ENCODE peak calls at places on chromosomes 13 and 19, in four cellular contexts. P is GM13977, J is AG04450, D is fibroblast of lung. K is an unnamed sample.

GRCh38 chr13:98977568-98978270 is at the start of gene DOCK9:
- DNase-seq in P (no peak), D (peak; percentile 83), J (no peak), K (no peak)

GRCh38 chr13:111964411-111965035 is 102.4 kb upstream of the SOX1 start:
- DNase-seq in P (no peak), D (no peak), J (no peak), K (no peak)

GRCh38 chr13:93724187-93724586 is 497.6 kb downstream of the GPC6 start:
- DNase-seq in J (no peak), P (no peak), D (no peak), K (no peak)

GRCh38 chr13:21934309-21934708 is 263.4 kb downstream of the FGF9 start:
- DNase-seq in J (no peak), P (no peak), D (no peak), K (no peak)

GRCh38 chr13:48731957-48732569 is 78.3 kb downstream of the CYSLTR2 start:
- DNase-seq in P (peak; percentile 31), J (no peak), D (no peak), K (peak; percentile 25)

GRCh38 chr13:111042661-111043226 is 72.4 kb upstream of the ARHGEF7 start:
- DNase-seq in D (no peak), J (no peak), P (no peak), K (no peak)

GRCh38 chr13:100195568-100195967 is 106.7 kb downstream of the PCCA start:
- DNase-seq in P (no peak), D (no peak), J (no peak), K (no peak)

GRCh38 chr19:11337080-11337479 is 2.4 kb downstream of the RAB3D start:
- DNase-seq in P (no peak), D (no peak), J (no peak), K (no peak)

GRCh38 chr13:48983331-48983730 is 7.6 kb downstream of the FNDC3A start:
- DNase-seq in J (no peak), P (no peak), D (no peak), K (no peak)

GRCh38 chr13:79258489-79258888 is 147.6 kb downstream of the RBM26 start:
- DNase-seq in D (no peak), J (no peak), P (no peak), K (no peak)

GRCh38 chr19:58578430-58578925 is 5.3 kb upstream of the MZF1 start:
- DNase-seq in P (peak; percentile 41), J (no peak), D (no peak), K (no peak)

GRCh38 chr19:6663236-6664187 is 6.4 kb downstream of the TNFSF14 start:
- DNase-seq in D (peak; percentile 6), P (no peak), J (no peak), K (no peak)

GRCh38 chr19:51366999-51367564 is 894 bp upstream of the ETFB start:
- DNase-seq in P (no peak), D (no peak), J (no peak), K (peak; percentile 60)

GRCh38 chr19:15466851-15467733 is 2.7 kb upstream of the RASAL3 start:
- DNase-seq in D (peak; percentile 79), J (peak; percentile 32), P (peak; percentile 62), K (no peak)

GRCh38 chr13:99662678-99663077 is 161.4 kb downstream of the TM9SF2 start:
- DNase-seq in J (no peak), D (no peak), P (no peak), K (no peak)

GRCh38 chr19:10855879-10856522 is 7.8 kb downstream of the C19orf38 start:
- DNase-seq in D (no peak), J (no peak), P (peak; percentile 6), K (no peak)

GRCh38 chr19:45400192-45400591 is 4.7 kb downstream of the PPP1R13L start:
- DNase-seq in P (no peak), J (no peak), D (no peak), K (no peak)

GRCh38 chr19:1671716-1672037 is 19.3 kb upstream of the TCF3 start:
- DNase-seq in D (no peak), J (no peak), P (no peak), K (no peak)

GRCh38 chr19:33429891-33430673 is 56.6 kb downstream of the CEBPG start:
- DNase-seq in P (no peak), J (no peak), D (no peak), K (no peak)

GRCh38 chr13:66835040-66835628 is 395.0 kb downstream of the PCDH9 start:
- DNase-seq in P (no peak), J (peak; percentile 1), D (peak; percentile 39), K (no peak)

GRCh38 chr13:67408823-67409222 is 178.7 kb upstream of the PCDH9 start:
- DNase-seq in P (no peak), J (no peak), D (no peak), K (no peak)

GRCh38 chr19:4723465-4724251 is at the start of gene DPP9:
- DNase-seq in D (peak; percentile 98), J (peak; percentile 96), P (peak; percentile 100), K (peak; percentile 92)
- TF ChIP-seq CTCF in D (no peak), J (peak; percentile 31), P (peak; percentile 21), K (no peak)

GRCh38 chr13:44734204-44734707 is 158.1 kb upstream of the TSC22D1 start:
- DNase-seq in D (peak; percentile 64), J (peak; percentile 11), P (no peak), K (no peak)

GRCh38 chr13:44739539-44739938 is 163.4 kb upstream of the TSC22D1 start:
- DNase-seq in J (no peak), P (no peak), D (no peak), K (no peak)

GRCh38 chr13:44738463-44738862 is 162.3 kb upstream of the TSC22D1 start:
- DNase-seq in J (no peak), D (no peak), P (no peak), K (no peak)

GRCh38 chr13:44735806-44736205 is 159.7 kb upstream of the TSC22D1 start:
- DNase-seq in D (no peak), J (no peak), P (no peak), K (no peak)

DNA sequence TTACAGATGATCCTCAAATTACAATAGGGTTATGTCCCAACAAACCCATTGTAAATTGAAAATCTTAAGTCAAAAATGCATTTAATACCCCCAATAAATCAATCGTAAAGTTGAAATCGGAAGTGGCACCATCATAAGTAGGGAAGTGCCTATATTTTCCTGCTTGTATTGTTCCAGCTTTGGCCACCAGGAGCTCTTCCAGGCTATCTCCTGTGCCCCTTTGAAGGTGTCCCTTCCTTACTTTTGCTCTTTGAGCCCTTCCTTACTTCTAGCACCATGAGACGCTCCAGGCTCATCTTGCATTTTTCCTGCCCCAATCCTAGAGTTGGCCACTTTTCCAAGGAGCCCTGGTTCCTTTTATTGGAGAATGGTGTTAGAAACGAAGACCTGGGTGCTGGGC is 163.0 kb upstream of the TSC22D1 start:
- DNase-seq in P (no peak), J (no peak), D (no peak), K (no peak)
- TF ChIP-seq CTCF in P (no peak), J (peak; percentile 23), D (no peak), K (no peak)

DNA sequence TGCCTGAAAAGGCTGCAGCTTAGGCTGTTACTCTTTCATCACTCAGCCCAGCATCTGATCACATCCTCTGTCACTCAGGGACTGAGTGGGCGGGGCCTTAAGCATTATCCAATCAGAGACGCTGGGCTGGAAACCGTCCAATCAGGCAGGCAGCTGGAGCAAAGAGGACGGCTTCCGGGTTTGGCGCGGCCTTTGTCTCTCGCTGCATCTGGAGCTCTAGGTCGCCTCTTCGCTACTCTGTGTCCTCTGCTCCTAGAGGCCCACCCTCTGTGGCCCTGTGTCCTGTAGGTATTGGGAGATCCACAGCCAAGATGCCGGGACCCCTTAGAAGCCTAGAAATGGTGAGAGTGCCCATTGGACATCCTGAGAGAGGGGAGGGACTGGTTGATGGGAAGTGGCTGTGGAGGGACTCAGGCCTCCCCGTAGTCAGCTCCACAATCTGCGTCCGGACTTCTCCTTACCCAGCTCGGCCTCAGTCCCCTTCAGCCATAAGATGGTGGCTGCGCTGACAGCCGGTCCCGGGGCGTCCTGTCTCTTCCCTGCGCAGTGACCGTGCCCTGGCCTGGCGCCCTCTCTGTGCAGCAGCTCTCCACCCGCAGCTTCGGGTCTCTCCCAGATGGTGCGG is at the start of gene ZNF486:
- DNase-seq in P (peak; percentile 68), D (peak; percentile 93), J (peak; percentile 91), K (peak; percentile 80)
- TF ChIP-seq CTCF in P (no peak), D (no peak), J (no peak), K (no peak)

GRCh38 chr13:60134376-60134775 is 29.4 kb downstream of the DIAPH3 start:
- DNase-seq in D (no peak), J (no peak), P (no peak), K (no peak)
- TF ChIP-seq CTCF in D (peak; percentile 52), J (peak; percentile 54), P (peak; percentile 33), K (no peak)

GRCh38 chr19:7832781-7833180 is 2.8 kb downstream of the EVI5L start:
- DNase-seq in J (no peak), D (no peak), P (no peak), K (no peak)

GRCh38 chr19:7832009-7832408 is 2.0 kb downstream of the EVI5L start:
- DNase-seq in P (peak; percentile 5), J (no peak), D (no peak), K (no peak)

GRCh38 chr19:7830272-7830771 is 304 bp downstream of the EVI5L start:
- DNase-seq in J (no peak), P (no peak), D (no peak), K (no peak)

GRCh38 chr19:7830823-7831222 is 805 bp downstream of the EVI5L start:
- DNase-seq in P (peak; percentile 30), D (no peak), J (no peak), K (no peak)

DNA sequence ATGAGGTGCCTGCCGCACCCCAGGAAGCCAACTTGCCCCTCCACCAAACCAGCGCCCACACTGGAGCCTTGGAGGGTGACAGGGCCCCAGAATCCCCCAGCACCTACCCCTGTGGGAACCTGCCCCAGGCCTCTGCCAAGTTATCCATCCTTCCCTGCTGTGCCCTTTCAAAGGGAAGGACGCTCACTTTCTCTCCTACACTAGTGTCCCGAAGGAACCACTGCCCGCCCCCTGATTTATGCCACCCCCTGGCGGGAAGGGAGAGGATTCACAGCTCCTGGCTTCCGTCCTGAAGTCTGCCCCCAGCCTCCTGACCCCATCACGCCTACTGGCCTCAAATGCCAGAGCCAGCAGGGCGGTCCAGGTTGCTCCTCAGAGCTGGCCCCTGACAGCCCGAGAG is 1.4 kb downstream of the EVI5L start:
- DNase-seq in D (peak; percentile 46), P (peak; percentile 38), J (no peak), K (no peak)
- TF ChIP-seq CTCF in D (peak; percentile 30), P (no peak), J (peak; percentile 48), K (no peak)

GRCh38 chr19:14097532-14098151 is 7.1 kb upstream of the SAMD1 start:
- DNase-seq in P (no peak), D (no peak), J (no peak), K (no peak)
- TF ChIP-seq CTCF in P (peak; percentile 14), D (peak; percentile 11), J (peak; percentile 22), K (no peak)

GRCh38 chr19:48085904-48086864 is 24.4 kb downstream of the PLA2G4C start:
- DNase-seq in D (no peak), J (no peak), P (no peak), K (no peak)
- TF ChIP-seq CTCF in D (no peak), J (no peak), P (peak; percentile 31), K (no peak)

GRCh38 chr13:33287142-33287882 is 1.8 kb upstream of the STARD13 start:
- DNase-seq in D (no peak), P (no peak), J (no peak), K (no peak)

GRCh38 chr13:33286143-33286542 is 588 bp upstream of the STARD13 start:
- DNase-seq in J (no peak), P (no peak), D (no peak), K (no peak)

GRCh38 chr13:33284916-33285315 is 639 bp downstream of the STARD13 start:
- DNase-seq in D (peak; percentile 50), J (no peak), P (no peak), K (no peak)

GRCh38 chr13:33284016-33284415 is 1.5 kb downstream of the STARD13 start:
- DNase-seq in D (peak; percentile 62), J (no peak), P (no peak), K (no peak)

GRCh38 chr13:33285420-33286124 is at the start of gene STARD13:
- DNase-seq in P (peak; percentile 32), D (peak; percentile 98), J (peak; percentile 96), K (no peak)
- TF ChIP-seq CTCF in P (no peak), D (peak; percentile 37), J (peak; percentile 62), K (no peak)

K was measured in activated B cell treated with CpG ODN at 0.5 μM for 24 hours.